ENCODE peak calls at places on chromosomes 16 and 17, in ten cellular contexts. One of them, this sample, is unnamed.

GRCh38 chr16:73071131-73071940 is 23.4 kb upstream of the ZFHX3 start:
- DNase-seq in endothelial cell: peak
- DNase-seq in fibroblast of lung: peak
- DNase-seq in uterus: peak
- DNase-seq in ascending aorta: no peak
- DNase-seq in mesothelial cell of epicardium: no peak
- DNase-seq in A549: peak
- DNase-seq in colonic mucosa: peak
- DNase-seq in OCI-LY7: no peak
- DNase-seq in heart right ventricle: no peak
- DNase-seq in this sample: no peak

GRCh38 chr17:58387834-58388233 is 29.5 kb downstream of the RNF43 start:
- DNase-seq in endothelial cell: no peak
- DNase-seq in fibroblast of lung: no peak
- DNase-seq in uterus: no peak
- DNase-seq in ascending aorta: no peak
- DNase-seq in mesothelial cell of epicardium: no peak
- DNase-seq in A549: peak
- DNase-seq in colonic mucosa: peak
- DNase-seq in OCI-LY7: no peak
- DNase-seq in heart right ventricle: no peak
- DNase-seq in this sample: no peak

GRCh38 chr16:49460786-49461470 is 87.3 kb downstream of the C16orf78 start:
- DNase-seq in endothelial cell: no peak
- DNase-seq in fibroblast of lung: no peak
- DNase-seq in uterus: no peak
- DNase-seq in ascending aorta: no peak
- DNase-seq in mesothelial cell of epicardium: no peak
- DNase-seq in A549: no peak
- DNase-seq in colonic mucosa: peak
- DNase-seq in OCI-LY7: no peak
- DNase-seq in heart right ventricle: no peak
- DNase-seq in this sample: no peak

GRCh38 chr16:82034981-82035612 is at the start of gene HSD17B2:
- DNase-seq in endothelial cell: no peak
- DNase-seq in fibroblast of lung: no peak
- DNase-seq in uterus: no peak
- DNase-seq in ascending aorta: no peak
- DNase-seq in mesothelial cell of epicardium: no peak
- DNase-seq in A549: peak
- DNase-seq in colonic mucosa: peak
- DNase-seq in OCI-LY7: no peak
- DNase-seq in heart right ventricle: no peak
- DNase-seq in this sample: no peak

GRCh38 chr17:81706232-81706611 is 3.1 kb downstream of the MRPL12 start:
- DNase-seq in endothelial cell: no peak
- DNase-seq in fibroblast of lung: no peak
- DNase-seq in uterus: no peak
- DNase-seq in ascending aorta: no peak
- DNase-seq in mesothelial cell of epicardium: no peak
- DNase-seq in A549: no peak
- DNase-seq in colonic mucosa: no peak
- DNase-seq in OCI-LY7: no peak
- DNase-seq in heart right ventricle: no peak
- DNase-seq in this sample: no peak

GRCh38 chr17:78127240-78127887 is 1.2 kb downstream of the TMC6 start:
- DNase-seq in endothelial cell: peak
- DNase-seq in fibroblast of lung: no peak
- DNase-seq in uterus: no peak
- DNase-seq in ascending aorta: no peak
- DNase-seq in mesothelial cell of epicardium: no peak
- DNase-seq in A549: no peak
- DNase-seq in colonic mucosa: peak
- DNase-seq in OCI-LY7: peak
- DNase-seq in heart right ventricle: peak
- DNase-seq in this sample: peak

GRCh38 chr17:59851431-59852375 is 41.0 kb downstream of the TUBD1 start:
- DNase-seq in endothelial cell: no peak
- DNase-seq in fibroblast of lung: peak
- DNase-seq in uterus: peak
- DNase-seq in ascending aorta: no peak
- DNase-seq in mesothelial cell of epicardium: no peak
- DNase-seq in A549: peak
- DNase-seq in colonic mucosa: peak
- DNase-seq in OCI-LY7: no peak
- DNase-seq in heart right ventricle: no peak
- DNase-seq in this sample: no peak

GRCh38 chr17:80107231-80108021 is 6.0 kb downstream of the GAA start:
- DNase-seq in endothelial cell: no peak
- DNase-seq in fibroblast of lung: no peak
- DNase-seq in uterus: no peak
- DNase-seq in ascending aorta: no peak
- DNase-seq in mesothelial cell of epicardium: peak
- DNase-seq in A549: no peak
- DNase-seq in colonic mucosa: no peak
- DNase-seq in OCI-LY7: no peak
- DNase-seq in heart right ventricle: no peak
- DNase-seq in this sample: no peak

GRCh38 chr17:58312021-58312630 is 16.5 kb downstream of the TSPOAP1 start:
- DNase-seq in endothelial cell: no peak
- DNase-seq in fibroblast of lung: no peak
- DNase-seq in uterus: peak
- DNase-seq in ascending aorta: no peak
- DNase-seq in mesothelial cell of epicardium: peak
- DNase-seq in A549: no peak
- DNase-seq in colonic mucosa: no peak
- DNase-seq in OCI-LY7: no peak
- DNase-seq in heart right ventricle: no peak
- DNase-seq in this sample: no peak

GRCh38 chr17:51056813-51057510 is 63.7 kb downstream of the SPAG9 start:
- DNase-seq in endothelial cell: peak
- DNase-seq in fibroblast of lung: peak
- DNase-seq in uterus: peak
- DNase-seq in ascending aorta: no peak
- DNase-seq in mesothelial cell of epicardium: no peak
- DNase-seq in A549: peak
- DNase-seq in colonic mucosa: peak
- DNase-seq in OCI-LY7: peak
- DNase-seq in heart right ventricle: peak
- DNase-seq in this sample: peak

GRCh38 chr16:50251375-50252081 is 14.8 kb upstream of the ADCY7 start:
- DNase-seq in endothelial cell: no peak
- DNase-seq in fibroblast of lung: peak
- DNase-seq in uterus: no peak
- DNase-seq in ascending aorta: no peak
- DNase-seq in mesothelial cell of epicardium: peak
- DNase-seq in A549: no peak
- DNase-seq in colonic mucosa: no peak
- DNase-seq in OCI-LY7: no peak
- DNase-seq in heart right ventricle: no peak
- DNase-seq in this sample: no peak

GRCh38 chr16:51839697-51840462 is 688.8 kb upstream of the SALL1 start:
- DNase-seq in endothelial cell: no peak
- DNase-seq in fibroblast of lung: peak
- DNase-seq in uterus: no peak
- DNase-seq in ascending aorta: no peak
- DNase-seq in mesothelial cell of epicardium: no peak
- DNase-seq in A549: peak
- DNase-seq in colonic mucosa: no peak
- DNase-seq in OCI-LY7: no peak
- DNase-seq in heart right ventricle: no peak
- DNase-seq in this sample: no peak

GRCh38 chr17:78329263-78330059 is 30.4 kb downstream of the SOCS3 start:
- DNase-seq in endothelial cell: no peak
- DNase-seq in fibroblast of lung: peak
- DNase-seq in uterus: no peak
- DNase-seq in ascending aorta: no peak
- DNase-seq in mesothelial cell of epicardium: no peak
- DNase-seq in A549: peak
- DNase-seq in colonic mucosa: no peak
- DNase-seq in OCI-LY7: no peak
- DNase-seq in heart right ventricle: no peak
- DNase-seq in this sample: no peak

GRCh38 chr16:50303605-50304466 is 37.5 kb downstream of the ADCY7 start:
- DNase-seq in endothelial cell: no peak
- DNase-seq in fibroblast of lung: peak
- DNase-seq in uterus: peak
- DNase-seq in ascending aorta: no peak
- DNase-seq in mesothelial cell of epicardium: no peak
- DNase-seq in A549: no peak
- DNase-seq in colonic mucosa: no peak
- DNase-seq in OCI-LY7: no peak
- DNase-seq in heart right ventricle: no peak
- DNase-seq in this sample: peak

GRCh38 chr17:13777003-13777402 is 175.3 kb upstream of the HS3ST3A1 start:
- DNase-seq in endothelial cell: no peak
- DNase-seq in fibroblast of lung: no peak
- DNase-seq in uterus: no peak
- DNase-seq in ascending aorta: no peak
- DNase-seq in mesothelial cell of epicardium: no peak
- DNase-seq in A549: no peak
- DNase-seq in colonic mucosa: no peak
- DNase-seq in OCI-LY7: no peak
- DNase-seq in heart right ventricle: no peak
- DNase-seq in this sample: no peak

GRCh38 chr17:13776027-13776551 is 174.4 kb upstream of the HS3ST3A1 start:
- DNase-seq in endothelial cell: no peak
- DNase-seq in fibroblast of lung: peak
- DNase-seq in uterus: no peak
- DNase-seq in ascending aorta: no peak
- DNase-seq in mesothelial cell of epicardium: no peak
- DNase-seq in A549: no peak
- DNase-seq in colonic mucosa: no peak
- DNase-seq in OCI-LY7: no peak
- DNase-seq in heart right ventricle: peak
- DNase-seq in this sample: no peak

GRCh38 chr17:13770702-13771101 is 169.0 kb upstream of the HS3ST3A1 start:
- DNase-seq in endothelial cell: no peak
- DNase-seq in fibroblast of lung: no peak
- DNase-seq in uterus: no peak
- DNase-seq in ascending aorta: no peak
- DNase-seq in mesothelial cell of epicardium: no peak
- DNase-seq in A549: no peak
- DNase-seq in colonic mucosa: no peak
- DNase-seq in OCI-LY7: no peak
- DNase-seq in heart right ventricle: no peak
- DNase-seq in this sample: no peak

GRCh38 chr17:13775450-13775849 is 173.7 kb upstream of the HS3ST3A1 start:
- DNase-seq in endothelial cell: no peak
- DNase-seq in fibroblast of lung: no peak
- DNase-seq in uterus: no peak
- DNase-seq in ascending aorta: no peak
- DNase-seq in mesothelial cell of epicardium: no peak
- DNase-seq in A549: no peak
- DNase-seq in colonic mucosa: no peak
- DNase-seq in OCI-LY7: no peak
- DNase-seq in heart right ventricle: no peak
- DNase-seq in this sample: no peak
- TF ChIP-seq CTCF in endothelial cell: no peak
- TF ChIP-seq CTCF in fibroblast of lung: no peak
- TF ChIP-seq CTCF in uterus: no peak
- TF ChIP-seq CTCF in ascending aorta: no peak
- TF ChIP-seq CTCF in mesothelial cell of epicardium: no peak
- TF ChIP-seq CTCF in A549: no peak
- TF ChIP-seq CTCF in colonic mucosa: no peak
- TF ChIP-seq CTCF in OCI-LY7: no peak
- TF ChIP-seq CTCF in heart right ventricle: no peak
- TF ChIP-seq CTCF in this sample: no peak

GRCh38 chr16:79770244-79771064 is 169.9 kb upstream of the MAF start:
- DNase-seq in endothelial cell: peak
- DNase-seq in fibroblast of lung: peak
- DNase-seq in uterus: peak
- DNase-seq in ascending aorta: peak
- DNase-seq in mesothelial cell of epicardium: peak
- DNase-seq in A549: peak
- DNase-seq in colonic mucosa: peak
- DNase-seq in OCI-LY7: peak
- DNase-seq in heart right ventricle: peak
- DNase-seq in this sample: peak
- TF ChIP-seq CTCF in endothelial cell: no peak
- TF ChIP-seq CTCF in fibroblast of lung: no peak
- TF ChIP-seq CTCF in uterus: no peak
- TF ChIP-seq CTCF in ascending aorta: no peak
- TF ChIP-seq CTCF in mesothelial cell of epicardium: no peak
- TF ChIP-seq CTCF in A549: no peak
- TF ChIP-seq CTCF in colonic mucosa: no peak
- TF ChIP-seq CTCF in OCI-LY7: no peak
- TF ChIP-seq CTCF in heart right ventricle: no peak
- TF ChIP-seq CTCF in this sample: no peak

GRCh38 chr16:46627746-46628145 is 6.6 kb upstream of the SHCBP1 start:
- DNase-seq in endothelial cell: no peak
- DNase-seq in fibroblast of lung: no peak
- DNase-seq in uterus: no peak
- DNase-seq in ascending aorta: no peak
- DNase-seq in mesothelial cell of epicardium: no peak
- DNase-seq in A549: no peak
- DNase-seq in colonic mucosa: no peak
- DNase-seq in OCI-LY7: no peak
- DNase-seq in heart right ventricle: no peak
- DNase-seq in this sample: no peak

GRCh38 chr16:46632778-46633733 is 11.9 kb upstream of the SHCBP1 start:
- DNase-seq in endothelial cell: no peak
- DNase-seq in fibroblast of lung: no peak
- DNase-seq in uterus: no peak
- DNase-seq in ascending aorta: no peak
- DNase-seq in mesothelial cell of epicardium: no peak
- DNase-seq in A549: no peak
- DNase-seq in colonic mucosa: no peak
- DNase-seq in OCI-LY7: no peak
- DNase-seq in heart right ventricle: no peak
- DNase-seq in this sample: no peak

DNA sequence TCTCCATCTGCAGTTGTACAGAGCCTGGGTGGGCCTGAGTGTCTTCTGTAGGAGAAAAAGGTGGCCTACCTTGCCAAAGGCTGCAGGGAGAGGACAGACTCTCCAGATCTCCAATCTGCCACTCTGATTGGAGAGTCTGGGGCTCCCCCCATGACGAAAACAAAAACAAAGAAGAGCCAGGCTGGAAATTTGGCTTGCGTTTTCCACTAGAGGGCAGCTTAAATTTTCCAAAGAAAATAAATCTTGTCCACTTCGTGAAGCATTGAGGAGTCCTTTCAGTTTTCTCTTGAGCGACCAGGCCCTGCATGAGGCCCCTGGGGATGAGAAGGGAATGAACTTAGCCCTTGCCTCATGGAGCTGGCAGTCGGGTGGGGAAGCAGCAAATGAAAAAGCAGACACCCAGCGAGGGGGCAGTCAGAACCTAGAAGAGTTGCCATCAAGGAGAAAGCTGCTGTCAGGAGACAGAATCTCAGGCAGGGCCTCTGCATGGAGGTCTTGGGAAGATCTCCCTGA is 8.2 kb upstream of the SHCBP1 start:
- DNase-seq in endothelial cell: peak
- DNase-seq in fibroblast of lung: peak
- DNase-seq in uterus: no peak
- DNase-seq in ascending aorta: no peak
- DNase-seq in mesothelial cell of epicardium: no peak
- DNase-seq in A549: peak
- DNase-seq in colonic mucosa: peak
- DNase-seq in OCI-LY7: no peak
- DNase-seq in heart right ventricle: no peak
- DNase-seq in this sample: peak
- TF ChIP-seq CTCF in endothelial cell: peak
- TF ChIP-seq CTCF in fibroblast of lung: peak
- TF ChIP-seq CTCF in uterus: peak
- TF ChIP-seq CTCF in ascending aorta: no peak
- TF ChIP-seq CTCF in mesothelial cell of epicardium: no peak
- TF ChIP-seq CTCF in A549: peak
- TF ChIP-seq CTCF in colonic mucosa: no peak
- TF ChIP-seq CTCF in OCI-LY7: peak
- TF ChIP-seq CTCF in heart right ventricle: no peak
- TF ChIP-seq CTCF in this sample: no peak

GRCh38 chr17:31216053-31216751 is 80.8 kb downstream of the OMG start:
- DNase-seq in endothelial cell: no peak
- DNase-seq in fibroblast of lung: peak
- DNase-seq in uterus: peak
- DNase-seq in ascending aorta: no peak
- DNase-seq in mesothelial cell of epicardium: no peak
- DNase-seq in A549: peak
- DNase-seq in colonic mucosa: no peak
- DNase-seq in OCI-LY7: peak
- DNase-seq in heart right ventricle: no peak
- DNase-seq in this sample: peak
- TF ChIP-seq CTCF in endothelial cell: peak
- TF ChIP-seq CTCF in fibroblast of lung: peak
- TF ChIP-seq CTCF in uterus: peak
- TF ChIP-seq CTCF in ascending aorta: peak
- TF ChIP-seq CTCF in mesothelial cell of epicardium: peak
- TF ChIP-seq CTCF in A549: peak
- TF ChIP-seq CTCF in colonic mucosa: peak
- TF ChIP-seq CTCF in OCI-LY7: peak
- TF ChIP-seq CTCF in heart right ventricle: peak
- TF ChIP-seq CTCF in this sample: peak

This sample was measured in GM13976.